ENCODE peak calls at places on chromosomes 16 and 17, in eight cellular contexts. O, U, X, J, T, W, H and S are unnamed samples.

GRCh38 chr16:8887952-8888560 is 5.9 kb downstream of the LITAFD start:
- DNase-seq in O (peak), T (peak), H (no peak), W (no peak), X (no peak), U (no peak), J (no peak), S (peak)

GRCh38 chr16:50047864-50048263 is 17.9 kb upstream of the HEATR3 start:
- DNase-seq in T (no peak), X (no peak), W (no peak), J (no peak), O (no peak), U (no peak), H (no peak), S (no peak)

GRCh38 chr17:57370051-57370581 is 113.8 kb downstream of the MSI2 start:
- DNase-seq in J (no peak), U (no peak), X (no peak), T (no peak), W (no peak), O (peak), H (peak), S (no peak)

GRCh38 chr16:85667841-85668413 is 20.8 kb downstream of the GINS2 start:
- DNase-seq in X (no peak), O (no peak), W (no peak), U (no peak), H (no peak), T (peak), J (no peak), S (no peak)

GRCh38 chr17:40464392-40464855 is 21.2 kb downstream of the IGFBP4 start:
- DNase-seq in H (no peak), O (no peak), W (no peak), U (no peak), T (no peak), X (no peak), J (no peak), S (no peak)

GRCh38 chr17:62792122-62792800 is 15.9 kb downstream of the MARCHF10 start:
- DNase-seq in U (no peak), H (peak), T (peak), W (no peak), J (no peak), X (no peak), O (peak), S (no peak)

GRCh38 chr16:88568710-88569613 is 1.2 kb upstream of the ZC3H18 start:
- DNase-seq in T (no peak), W (no peak), J (no peak), X (no peak), U (no peak), H (no peak), O (no peak), S (peak)

GRCh38 chr17:72434581-72434980 is 313.8 kb downstream of the SOX9 start:
- DNase-seq in H (no peak), O (no peak), J (no peak), T (no peak), U (no peak), W (no peak), X (no peak), S (no peak)

GRCh38 chr17:56440391-56440790 is 153.1 kb upstream of the NOG start:
- DNase-seq in U (no peak), W (no peak), O (peak), X (no peak), T (no peak), H (peak), J (no peak), S (peak)

GRCh38 chr17:29449865-29450671 is 59.9 kb downstream of the TAOK1 start:
- DNase-seq in J (no peak), X (no peak), W (no peak), O (no peak), T (no peak), U (no peak), H (no peak), S (no peak)

GRCh38 chr17:74467221-74467951 is 952 bp downstream of the CD300A start:
- DNase-seq in J (no peak), O (no peak), X (no peak), W (no peak), T (peak), U (no peak), H (no peak), S (no peak)

GRCh38 chr17:20063665-20064648 is 54.8 kb downstream of the SPECC1 start:
- DNase-seq in O (peak), T (peak), X (no peak), H (peak), J (no peak), W (no peak), U (no peak), S (no peak)